ENCODE peak calls at places on chromosomes 16 and 17, in seven cellular contexts. Q is B cell, G is cardiac muscle cell, U is HFF-Myc, I is Calu3, J is natural killer cell, C is nephron progenitor cell. W is an unnamed sample.

GRCh38 chr17:4150106-4150505 is 7.1 kb downstream of the CYB5D2 start:
- DNase-seq in Q (no peak), G (no peak), U (no peak), I (no peak), J (no peak), C (no peak), W (no peak)

GRCh38 chr16:61332461-61332860 is 703.8 kb downstream of the CDH8 start:
- DNase-seq in Q (no peak), G (no peak), U (no peak), I (no peak), J (no peak), C (no peak), W (no peak)

GRCh38 chr16:54289242-54290051 is 2.9 kb upstream of the IRX3 start:
- DNase-seq in Q (no peak), G (peak; percentile 12), U (no peak), I (no peak), J (no peak), C (peak; percentile 76), W (no peak)

GRCh38 chr17:48244121-48244711 is 136.7 kb downstream of the SNX11 start:
- DNase-seq in Q (peak; percentile 4), G (peak; percentile 46), U (no peak), I (peak; percentile 61), J (no peak), C (no peak), W (no peak)

GRCh38 chr16:21163576-21163975 is 5.1 kb downstream of the LDAF1 start:
- DNase-seq in Q (no peak), G (no peak), U (no peak), I (no peak), J (no peak), C (no peak), W (no peak)

GRCh38 chr16:54266363-54266955 is 20.1 kb downstream of the IRX3 start:
- DNase-seq in Q (no peak), G (peak; percentile 57), U (no peak), I (no peak), J (no peak), C (no peak), W (no peak)

GRCh38 chr17:2709173-2709661 is 2.3 kb downstream of the CLUH start:
- DNase-seq in Q (peak; percentile 50), G (no peak), U (no peak), I (peak; percentile 74), J (no peak), C (no peak), W (no peak)

GRCh38 chr16:78990309-78990701 is 610.2 kb downstream of the MAF start:
- DNase-seq in Q (no peak), G (no peak), U (no peak), I (no peak), J (no peak), C (no peak), W (no peak)

GRCh38 chr16:74305286-74305685 is 8.7 kb downstream of the PSMD7 start:
- DNase-seq in Q (no peak), G (no peak), U (no peak), I (no peak), J (no peak), C (no peak), W (no peak)

GRCh38 chr16:22685162-22685830 is 128.7 kb upstream of the HS3ST2 start:
- DNase-seq in Q (no peak), G (no peak), U (no peak), I (no peak), J (no peak), C (no peak), W (no peak)

GRCh38 chr17:50507871-50508572 is at the start of gene MYCBPAP:
- DNase-seq in Q (peak; percentile 93), G (peak; percentile 91), U (no peak), I (peak; percentile 88), J (peak; percentile 64), C (peak; percentile 88), W (peak; percentile 72)

GRCh38 chr16:30875881-30876791 is 17.7 kb downstream of the BCL7C start:
- DNase-seq in Q (peak; percentile 58), G (peak; percentile 24), U (no peak), I (no peak), J (peak; percentile 30), C (no peak), W (peak; percentile 49)

GRCh38 chr16:84143081-84143480 is 1.9 kb downstream of the HSDL1 start:
- DNase-seq in Q (no peak), G (no peak), U (no peak), I (no peak), J (no peak), C (no peak), W (no peak)

GRCh38 chr16:67339453-67339852 is 12.8 kb downstream of the LRRC36 start:
- DNase-seq in Q (no peak), G (peak; percentile 49), U (peak; percentile 11), I (no peak), J (no peak), C (no peak), W (no peak)
- TF ChIP-seq CTCF in Q (no peak), G (peak; percentile 33), U (peak; percentile 23), I (no peak), J (no peak), C (no peak), W (no peak)

GRCh38 chr16:81198635-81199034 is 39.9 kb upstream of the BCO1 start:
- DNase-seq in Q (no peak), G (peak; percentile 34), U (no peak), I (peak; percentile 45), J (no peak), C (no peak), W (no peak)
- TF ChIP-seq CTCF in Q (no peak), G (peak; percentile 30), U (peak; percentile 10), I (peak; percentile 19), J (no peak), C (no peak), W (no peak)

DNA sequence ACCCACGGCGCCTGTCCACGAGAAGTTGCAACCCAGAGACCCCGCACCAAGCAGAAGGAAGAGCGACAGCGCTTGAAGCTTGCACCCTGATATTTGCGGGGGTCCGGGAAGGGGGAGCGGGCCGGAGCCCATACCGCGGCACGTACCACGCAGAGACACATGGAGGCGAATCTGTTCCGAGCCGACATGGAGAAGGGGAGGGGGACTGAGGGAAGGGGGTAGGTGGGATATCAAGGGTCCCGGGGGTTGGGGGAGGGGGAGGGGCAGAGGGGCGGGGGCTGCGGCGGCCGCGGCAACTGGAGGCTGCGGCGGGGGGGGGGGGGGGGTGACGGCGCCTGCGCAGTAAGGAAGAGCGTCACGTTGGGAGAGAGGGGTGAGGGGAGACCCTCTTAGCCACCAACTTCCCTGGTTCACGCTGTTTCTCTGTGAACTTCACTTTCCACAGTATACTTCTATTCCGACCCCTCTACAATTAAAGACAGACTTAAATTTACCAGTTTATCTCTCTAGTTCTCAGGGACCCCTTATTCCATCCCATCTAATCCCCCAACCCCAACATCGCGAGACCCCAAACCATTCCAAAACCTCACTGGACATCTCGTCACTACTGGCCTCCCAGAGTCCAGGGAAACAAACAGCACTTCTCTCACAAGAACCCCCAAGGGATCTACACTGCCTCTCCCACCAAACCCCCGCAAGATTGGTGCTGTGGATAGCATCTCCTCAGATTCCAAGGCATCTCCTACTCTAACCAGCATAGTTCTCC is 7.9 kb downstream of the DLG4 start:
- DNase-seq in Q (no peak), G (no peak), U (no peak), I (no peak), J (no peak), C (no peak), W (no peak)
- TF ChIP-seq CTCF in Q (no peak), G (no peak), U (no peak), I (no peak), J (no peak), C (no peak), W (no peak)

GRCh38 chr16:1047801-1048200 is 24.7 kb upstream of the SSTR5 start:
- DNase-seq in Q (no peak), G (no peak), U (no peak), I (no peak), J (no peak), C (no peak), W (no peak)
- TF ChIP-seq CTCF in Q (no peak), G (no peak), U (no peak), I (no peak), J (no peak), C (no peak), W (no peak)

DNA sequence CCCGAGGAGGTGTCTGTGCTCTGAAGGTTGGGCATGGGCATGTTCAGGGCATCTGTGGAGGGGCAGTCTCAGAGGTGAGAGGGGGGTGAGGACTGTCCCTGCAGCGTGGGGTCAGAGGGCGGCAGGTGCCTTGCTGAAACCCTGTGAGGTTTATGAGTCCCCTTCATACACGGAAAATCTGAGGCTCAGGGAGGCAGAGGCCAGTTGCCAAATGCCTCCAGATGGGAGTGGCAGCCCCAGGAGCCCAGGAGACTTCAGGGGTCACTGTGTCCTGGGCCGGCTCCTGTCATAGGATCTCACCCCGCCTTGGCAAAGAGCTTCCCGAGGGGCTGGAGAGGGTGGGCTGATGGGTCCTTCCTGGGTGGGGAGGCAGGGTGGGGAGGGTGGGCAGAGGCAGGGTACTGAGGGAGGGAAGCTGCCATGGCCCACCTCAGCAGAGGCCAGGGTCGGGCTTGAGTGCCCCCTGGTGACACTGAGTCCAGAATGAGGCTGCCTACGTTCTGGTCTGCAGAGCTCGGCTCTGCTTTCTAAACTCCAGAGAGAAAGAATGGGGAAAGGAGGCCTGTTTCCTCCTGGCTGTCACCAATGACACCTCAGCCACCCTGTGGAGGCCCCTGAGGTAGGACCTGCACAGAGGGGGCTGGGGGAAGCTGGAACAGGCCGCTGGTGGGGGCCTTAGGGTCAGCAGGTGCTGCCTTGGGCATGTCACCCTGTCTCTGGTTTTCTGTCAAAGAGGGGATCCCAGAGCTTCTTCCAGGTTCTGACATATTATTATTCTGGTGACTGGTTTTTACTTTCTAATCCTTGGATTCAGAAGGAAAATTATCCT is 1.1 kb downstream of the LGALS9 start:
- DNase-seq in Q (no peak), G (no peak), U (no peak), I (no peak), J (no peak), C (no peak), W (no peak)
- TF ChIP-seq CTCF in Q (no peak), G (no peak), U (no peak), I (no peak), J (no peak), C (no peak), W (no peak)

DNA sequence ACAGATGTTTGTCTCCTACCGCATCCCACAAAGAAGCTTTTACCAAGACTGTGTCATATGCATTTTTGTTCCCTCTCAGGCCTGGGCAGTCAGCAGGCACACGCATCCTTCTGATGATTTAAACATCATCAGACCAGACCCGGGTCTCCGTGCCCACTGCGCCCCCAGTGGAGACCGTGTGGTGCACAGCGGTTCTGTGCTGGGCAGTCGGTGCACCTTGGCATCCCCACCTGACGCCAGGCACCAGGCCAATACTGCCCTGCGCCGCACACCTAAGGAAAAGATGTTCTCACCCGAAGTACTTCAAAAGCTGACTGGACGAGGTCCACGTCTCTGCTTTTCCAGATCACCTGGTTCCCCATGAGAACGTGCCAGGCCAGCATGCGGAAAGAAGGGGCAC is 10.6 kb upstream of the PLD6 start:
- DNase-seq in Q (no peak), G (no peak), U (no peak), I (no peak), J (no peak), C (no peak), W (no peak)
- TF ChIP-seq CTCF in Q (no peak), G (no peak), U (no peak), I (no peak), J (no peak), C (no peak), W (no peak)

GRCh38 chr16:80887062-80887461 is 82.7 kb upstream of the CDYL2 start:
- DNase-seq in Q (no peak), G (no peak), U (no peak), I (no peak), J (no peak), C (no peak), W (no peak)
- TF ChIP-seq CTCF in Q (no peak), G (no peak), U (no peak), I (no peak), J (no peak), C (no peak), W (no peak)

GRCh38 chr17:42928714-42929496 is 28.3 kb downstream of the G6PC1 start:
- DNase-seq in Q (peak; percentile 41), G (peak; percentile 90), U (peak; percentile 48), I (peak; percentile 62), J (no peak), C (peak; percentile 21), W (no peak)
- TF ChIP-seq CTCF in Q (peak; percentile 66), G (peak; percentile 65), U (peak; percentile 50), I (peak; percentile 72), J (no peak), C (peak; percentile 57), W (peak; percentile 55)